ENCODE peak calls at places on chromosomes 1 and 21, in nine cellular contexts. One of them, this sample, is unnamed.

GRCh38 chr1:48017716-48018115 is 20.5 kb upstream of the TRABD2B start:
- DNase-seq in nephron progenitor cell: no peak
- DNase-seq in activated CD4-positive, alpha-beta memory T cell treated with anti-CD3 and anti-CD28 coated beads, Interleukin-2, amount 10 ng/mL, durations not matched to agents 7 days and 5 days: no peak
- DNase-seq in GDM1: no peak
- DNase-seq in GM19239: no peak
- DNase-seq in stimulated activated CD4-positive, alpha-beta T cell treated with anti-CD3 and anti-CD28 coated beads, Interleukin-15, amount 100 ng/mL, for 1 hour: no peak
- DNase-seq in COR-L47: no peak
- DNase-seq in fibroblast of lung: peak; percentile 69
- DNase-seq in adrenal gland: peak; percentile 58
- DNase-seq in this sample: no peak

GRCh38 chr1:234114648-234115307 is 210.3 kb downstream of the SLC35F3 start:
- DNase-seq in GDM1: no peak
- DNase-seq in COR-L47: peak; percentile 60
- DNase-seq in stimulated activated CD4-positive, alpha-beta T cell treated with anti-CD3 and anti-CD28 coated beads, Interleukin-15, amount 100 ng/mL, for 1 hour: no peak
- DNase-seq in GM19239: peak; percentile 14
- DNase-seq in activated CD4-positive, alpha-beta memory T cell treated with anti-CD3 and anti-CD28 coated beads, Interleukin-2, amount 10 ng/mL, durations not matched to agents 7 days and 5 days: peak; percentile 28
- DNase-seq in adrenal gland: peak; percentile 61
- DNase-seq in fibroblast of lung: peak; percentile 69
- DNase-seq in nephron progenitor cell: peak; percentile 46
- DNase-seq in this sample: peak; percentile 78

GRCh38 chr1:184563308-184563707 is 176.5 kb downstream of the C1orf21 start:
- DNase-seq in activated CD4-positive, alpha-beta memory T cell treated with anti-CD3 and anti-CD28 coated beads, Interleukin-2, amount 10 ng/mL, durations not matched to agents 7 days and 5 days: no peak
- DNase-seq in GM19239: no peak
- DNase-seq in adrenal gland: no peak
- DNase-seq in stimulated activated CD4-positive, alpha-beta T cell treated with anti-CD3 and anti-CD28 coated beads, Interleukin-15, amount 100 ng/mL, for 1 hour: no peak
- DNase-seq in fibroblast of lung: peak; percentile 67
- DNase-seq in GDM1: no peak
- DNase-seq in nephron progenitor cell: no peak
- DNase-seq in COR-L47: peak; percentile 34
- DNase-seq in this sample: peak; percentile 59

GRCh38 chr1:172054172-172054571 is 212.9 kb downstream of the DNM3 start:
- DNase-seq in GM19239: no peak
- DNase-seq in activated CD4-positive, alpha-beta memory T cell treated with anti-CD3 and anti-CD28 coated beads, Interleukin-2, amount 10 ng/mL, durations not matched to agents 7 days and 5 days: no peak
- DNase-seq in stimulated activated CD4-positive, alpha-beta T cell treated with anti-CD3 and anti-CD28 coated beads, Interleukin-15, amount 100 ng/mL, for 1 hour: no peak
- DNase-seq in COR-L47: no peak
- DNase-seq in nephron progenitor cell: no peak
- DNase-seq in fibroblast of lung: no peak
- DNase-seq in GDM1: no peak
- DNase-seq in adrenal gland: no peak
- DNase-seq in this sample: no peak

GRCh38 chr1:184740344-184740743 is 14.3 kb downstream of the EDEM3 start:
- DNase-seq in GDM1: no peak
- DNase-seq in GM19239: no peak
- DNase-seq in stimulated activated CD4-positive, alpha-beta T cell treated with anti-CD3 and anti-CD28 coated beads, Interleukin-15, amount 100 ng/mL, for 1 hour: no peak
- DNase-seq in adrenal gland: no peak
- DNase-seq in activated CD4-positive, alpha-beta memory T cell treated with anti-CD3 and anti-CD28 coated beads, Interleukin-2, amount 10 ng/mL, durations not matched to agents 7 days and 5 days: no peak
- DNase-seq in fibroblast of lung: no peak
- DNase-seq in nephron progenitor cell: no peak
- DNase-seq in COR-L47: no peak
- DNase-seq in this sample: no peak

GRCh38 chr1:239898067-239898730 is 193.5 kb upstream of the FMN2 start:
- DNase-seq in COR-L47: peak; percentile 71
- DNase-seq in activated CD4-positive, alpha-beta memory T cell treated with anti-CD3 and anti-CD28 coated beads, Interleukin-2, amount 10 ng/mL, durations not matched to agents 7 days and 5 days: peak; percentile 74
- DNase-seq in nephron progenitor cell: peak; percentile 80
- DNase-seq in stimulated activated CD4-positive, alpha-beta T cell treated with anti-CD3 and anti-CD28 coated beads, Interleukin-15, amount 100 ng/mL, for 1 hour: peak; percentile 42
- DNase-seq in adrenal gland: peak; percentile 90
- DNase-seq in GDM1: peak; percentile 49
- DNase-seq in fibroblast of lung: peak; percentile 76
- DNase-seq in GM19239: peak; percentile 65
- DNase-seq in this sample: peak; percentile 72

GRCh38 chr1:161088587-161089110 is 709 bp downstream of the NECTIN4 start:
- DNase-seq in COR-L47: no peak
- DNase-seq in nephron progenitor cell: no peak
- DNase-seq in stimulated activated CD4-positive, alpha-beta T cell treated with anti-CD3 and anti-CD28 coated beads, Interleukin-15, amount 100 ng/mL, for 1 hour: no peak
- DNase-seq in fibroblast of lung: no peak
- DNase-seq in GDM1: no peak
- DNase-seq in GM19239: no peak
- DNase-seq in adrenal gland: no peak
- DNase-seq in activated CD4-positive, alpha-beta memory T cell treated with anti-CD3 and anti-CD28 coated beads, Interleukin-2, amount 10 ng/mL, durations not matched to agents 7 days and 5 days: no peak
- DNase-seq in this sample: no peak

GRCh38 chr1:234983554-234983911 is 145.1 kb downstream of the TOMM20 start:
- DNase-seq in adrenal gland: peak; percentile 45
- DNase-seq in COR-L47: no peak
- DNase-seq in stimulated activated CD4-positive, alpha-beta T cell treated with anti-CD3 and anti-CD28 coated beads, Interleukin-15, amount 100 ng/mL, for 1 hour: no peak
- DNase-seq in fibroblast of lung: no peak
- DNase-seq in nephron progenitor cell: no peak
- DNase-seq in activated CD4-positive, alpha-beta memory T cell treated with anti-CD3 and anti-CD28 coated beads, Interleukin-2, amount 10 ng/mL, durations not matched to agents 7 days and 5 days: no peak
- DNase-seq in GDM1: no peak
- DNase-seq in GM19239: no peak
- DNase-seq in this sample: no peak

GRCh38 chr1:107963009-107963408 is 2.0 kb downstream of the VAV3 start:
- DNase-seq in GDM1: no peak
- DNase-seq in fibroblast of lung: no peak
- DNase-seq in activated CD4-positive, alpha-beta memory T cell treated with anti-CD3 and anti-CD28 coated beads, Interleukin-2, amount 10 ng/mL, durations not matched to agents 7 days and 5 days: no peak
- DNase-seq in nephron progenitor cell: no peak
- DNase-seq in COR-L47: no peak
- DNase-seq in stimulated activated CD4-positive, alpha-beta T cell treated with anti-CD3 and anti-CD28 coated beads, Interleukin-15, amount 100 ng/mL, for 1 hour: no peak
- DNase-seq in GM19239: no peak
- DNase-seq in adrenal gland: no peak
- DNase-seq in this sample: no peak

GRCh38 chr1:56995414-56996100 is 29.7 kb upstream of the C8B start:
- DNase-seq in fibroblast of lung: no peak
- DNase-seq in GM19239: no peak
- DNase-seq in GDM1: no peak
- DNase-seq in nephron progenitor cell: no peak
- DNase-seq in adrenal gland: no peak
- DNase-seq in activated CD4-positive, alpha-beta memory T cell treated with anti-CD3 and anti-CD28 coated beads, Interleukin-2, amount 10 ng/mL, durations not matched to agents 7 days and 5 days: no peak
- DNase-seq in stimulated activated CD4-positive, alpha-beta T cell treated with anti-CD3 and anti-CD28 coated beads, Interleukin-15, amount 100 ng/mL, for 1 hour: no peak
- DNase-seq in COR-L47: no peak
- DNase-seq in this sample: no peak

GRCh38 chr1:23796466-23797271 is 3.9 kb downstream of the GALE start:
- DNase-seq in adrenal gland: no peak
- DNase-seq in COR-L47: no peak
- DNase-seq in activated CD4-positive, alpha-beta memory T cell treated with anti-CD3 and anti-CD28 coated beads, Interleukin-2, amount 10 ng/mL, durations not matched to agents 7 days and 5 days: no peak
- DNase-seq in fibroblast of lung: no peak
- DNase-seq in GM19239: no peak
- DNase-seq in stimulated activated CD4-positive, alpha-beta T cell treated with anti-CD3 and anti-CD28 coated beads, Interleukin-15, amount 100 ng/mL, for 1 hour: no peak
- DNase-seq in nephron progenitor cell: no peak
- DNase-seq in GDM1: no peak
- DNase-seq in this sample: no peak

GRCh38 chr1:93692983-93693591 is 11.4 kb upstream of the BCAR3 start:
- DNase-seq in GDM1: peak; percentile 5
- DNase-seq in nephron progenitor cell: no peak
- DNase-seq in activated CD4-positive, alpha-beta memory T cell treated with anti-CD3 and anti-CD28 coated beads, Interleukin-2, amount 10 ng/mL, durations not matched to agents 7 days and 5 days: peak; percentile 72
- DNase-seq in GM19239: no peak
- DNase-seq in COR-L47: no peak
- DNase-seq in adrenal gland: no peak
- DNase-seq in fibroblast of lung: peak; percentile 64
- DNase-seq in stimulated activated CD4-positive, alpha-beta T cell treated with anti-CD3 and anti-CD28 coated beads, Interleukin-15, amount 100 ng/mL, for 1 hour: no peak
- DNase-seq in this sample: no peak

GRCh38 chr21:38139380-38140168 is 117.2 kb upstream of the KCNJ15 start:
- DNase-seq in nephron progenitor cell: no peak
- DNase-seq in stimulated activated CD4-positive, alpha-beta T cell treated with anti-CD3 and anti-CD28 coated beads, Interleukin-15, amount 100 ng/mL, for 1 hour: no peak
- DNase-seq in adrenal gland: no peak
- DNase-seq in GDM1: no peak
- DNase-seq in fibroblast of lung: peak; percentile 25
- DNase-seq in GM19239: no peak
- DNase-seq in COR-L47: peak; percentile 8
- DNase-seq in activated CD4-positive, alpha-beta memory T cell treated with anti-CD3 and anti-CD28 coated beads, Interleukin-2, amount 10 ng/mL, durations not matched to agents 7 days and 5 days: no peak
- DNase-seq in this sample: peak; percentile 77

GRCh38 chr1:65469889-65470340 is 49.4 kb downstream of the LEPR start:
- DNase-seq in fibroblast of lung: peak; percentile 22
- DNase-seq in stimulated activated CD4-positive, alpha-beta T cell treated with anti-CD3 and anti-CD28 coated beads, Interleukin-15, amount 100 ng/mL, for 1 hour: no peak
- DNase-seq in activated CD4-positive, alpha-beta memory T cell treated with anti-CD3 and anti-CD28 coated beads, Interleukin-2, amount 10 ng/mL, durations not matched to agents 7 days and 5 days: no peak
- DNase-seq in GDM1: no peak
- DNase-seq in COR-L47: no peak
- DNase-seq in nephron progenitor cell: no peak
- DNase-seq in GM19239: no peak
- DNase-seq in adrenal gland: no peak
- DNase-seq in this sample: no peak

GRCh38 chr21:28615276-28615675 is 377.4 kb downstream of the LTN1 start:
- DNase-seq in fibroblast of lung: peak; percentile 25
- DNase-seq in activated CD4-positive, alpha-beta memory T cell treated with anti-CD3 and anti-CD28 coated beads, Interleukin-2, amount 10 ng/mL, durations not matched to agents 7 days and 5 days: no peak
- DNase-seq in GM19239: no peak
- DNase-seq in GDM1: no peak
- DNase-seq in stimulated activated CD4-positive, alpha-beta T cell treated with anti-CD3 and anti-CD28 coated beads, Interleukin-15, amount 100 ng/mL, for 1 hour: no peak
- DNase-seq in COR-L47: no peak
- DNase-seq in adrenal gland: no peak
- DNase-seq in nephron progenitor cell: no peak
- DNase-seq in this sample: no peak

GRCh38 chr1:56819393-56819899 is at the start of gene FYB2:
- DNase-seq in GM19239: no peak
- DNase-seq in GDM1: no peak
- DNase-seq in nephron progenitor cell: peak; percentile 18
- DNase-seq in adrenal gland: no peak
- DNase-seq in COR-L47: no peak
- DNase-seq in fibroblast of lung: no peak
- DNase-seq in activated CD4-positive, alpha-beta memory T cell treated with anti-CD3 and anti-CD28 coated beads, Interleukin-2, amount 10 ng/mL, durations not matched to agents 7 days and 5 days: no peak
- DNase-seq in stimulated activated CD4-positive, alpha-beta T cell treated with anti-CD3 and anti-CD28 coated beads, Interleukin-15, amount 100 ng/mL, for 1 hour: no peak
- DNase-seq in this sample: no peak

GRCh38 chr1:21633992-21634475 is 35.1 kb downstream of the RAP1GAP start:
- DNase-seq in activated CD4-positive, alpha-beta memory T cell treated with anti-CD3 and anti-CD28 coated beads, Interleukin-2, amount 10 ng/mL, durations not matched to agents 7 days and 5 days: no peak
- DNase-seq in fibroblast of lung: no peak
- DNase-seq in nephron progenitor cell: no peak
- DNase-seq in COR-L47: no peak
- DNase-seq in adrenal gland: no peak
- DNase-seq in GDM1: no peak
- DNase-seq in stimulated activated CD4-positive, alpha-beta T cell treated with anti-CD3 and anti-CD28 coated beads, Interleukin-15, amount 100 ng/mL, for 1 hour: no peak
- DNase-seq in GM19239: no peak
- DNase-seq in this sample: no peak

GRCh38 chr1:110594466-110595076 is 11.6 kb downstream of the KCNA2 start:
- DNase-seq in fibroblast of lung: no peak
- DNase-seq in GDM1: no peak
- DNase-seq in activated CD4-positive, alpha-beta memory T cell treated with anti-CD3 and anti-CD28 coated beads, Interleukin-2, amount 10 ng/mL, durations not matched to agents 7 days and 5 days: no peak
- DNase-seq in nephron progenitor cell: no peak
- DNase-seq in adrenal gland: no peak
- DNase-seq in stimulated activated CD4-positive, alpha-beta T cell treated with anti-CD3 and anti-CD28 coated beads, Interleukin-15, amount 100 ng/mL, for 1 hour: no peak
- DNase-seq in COR-L47: peak; percentile 56
- DNase-seq in GM19239: no peak
- DNase-seq in this sample: peak; percentile 41

GRCh38 chr1:53439337-53440207 is 19.6 kb upstream of the DMRTB1 start:
- DNase-seq in stimulated activated CD4-positive, alpha-beta T cell treated with anti-CD3 and anti-CD28 coated beads, Interleukin-15, amount 100 ng/mL, for 1 hour: no peak
- DNase-seq in activated CD4-positive, alpha-beta memory T cell treated with anti-CD3 and anti-CD28 coated beads, Interleukin-2, amount 10 ng/mL, durations not matched to agents 7 days and 5 days: no peak
- DNase-seq in nephron progenitor cell: no peak
- DNase-seq in GM19239: no peak
- DNase-seq in GDM1: no peak
- DNase-seq in fibroblast of lung: no peak
- DNase-seq in COR-L47: no peak
- DNase-seq in adrenal gland: no peak
- DNase-seq in this sample: no peak